ENCODE peak calls at places on chromosome 20, in four cellular contexts. X is GM23338, F is upper lobe of right lung, S is PC-3. W is an unnamed sample.

GRCh38 chr20:53068241-53068640 is 96.1 kb downstream of the TSHZ2 start:
- DNase-seq in X (no peak), S (no peak), F (no peak), W (no peak)

GRCh38 chr20:15411781-15412180 is 1074.4 kb upstream of the FLRT3 start:
- DNase-seq in F (no peak), S (no peak), X (no peak), W (no peak)

GRCh38 chr20:14915356-14915755 is 577.9 kb upstream of the FLRT3 start:
- DNase-seq in S (no peak), X (no peak), F (no peak), W (no peak)

GRCh38 chr20:62158541-62158940 is 15.0 kb downstream of the SS18L1 start:
- DNase-seq in S (no peak), X (no peak), F (no peak), W (no peak)

GRCh38 chr20:52760791-52761190 is 211.4 kb upstream of the TSHZ2 start:
- DNase-seq in X (peak), S (no peak), F (no peak), W (no peak)

GRCh38 chr20:53336892-53337291 is 256.7 kb downstream of the ZNF217 start:
- DNase-seq in X (no peak), S (no peak), F (no peak), W (no peak)

GRCh38 chr20:17824676-17825224 is 125.0 kb downstream of the BANF2 start:
- DNase-seq in S (no peak), X (no peak), F (no peak), W (no peak)

GRCh38 chr20:1291191-1291741 is 25.2 kb downstream of the SNPH start:
- DNase-seq in F (no peak), X (no peak), S (no peak), W (no peak)

GRCh38 chr20:63378626-63379025 is 17.5 kb upstream of the CHRNA4 start:
- DNase-seq in F (no peak), S (no peak), X (peak), W (no peak)

GRCh38 chr20:5191829-5192569 is 65.2 kb downstream of the CDS2 start:
- DNase-seq in X (peak), S (peak), F (no peak), W (peak)

GRCh38 chr20:49701313-49701731 is 12.4 kb downstream of the B4GALT5 start:
- DNase-seq in X (no peak), F (no peak), S (peak), W (no peak)

DNA sequence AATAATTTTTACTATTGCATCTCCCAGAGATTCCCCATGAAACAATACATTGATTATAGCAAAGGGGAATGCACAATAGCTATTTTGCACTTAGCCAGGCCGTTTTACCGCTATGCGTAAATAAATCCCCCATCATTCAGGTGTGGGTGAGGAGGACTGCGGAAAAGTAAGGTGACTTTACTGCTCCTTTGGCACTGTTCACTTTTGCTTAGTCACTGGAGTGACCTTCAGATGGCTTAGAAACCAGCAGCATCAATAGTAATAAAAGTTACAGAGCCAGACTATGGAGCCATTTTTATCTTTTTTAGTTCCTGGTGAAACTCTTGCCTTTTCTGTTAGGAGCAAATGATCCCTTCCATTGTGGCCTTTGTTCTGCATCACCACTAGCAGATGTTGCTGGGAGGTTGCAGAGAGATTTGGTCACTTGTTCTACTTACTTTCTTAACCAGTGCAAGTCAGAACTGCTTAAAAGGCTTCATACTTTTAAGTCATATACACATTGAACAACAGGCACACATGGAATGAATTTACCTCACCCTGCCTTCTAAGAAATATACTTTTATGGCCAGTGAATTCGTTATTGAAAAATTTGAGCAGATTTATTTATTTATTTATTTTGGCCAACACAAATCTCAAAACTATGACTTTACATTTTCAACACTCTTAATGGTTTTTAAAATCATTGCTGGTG is 12.1 kb upstream of the BTBD3 start:
- DNase-seq in S (no peak), F (no peak), X (no peak), W (no peak)
- H3K27ac ChIP-seq in S (peak), F (no peak), X (no peak), W (no peak)

GRCh38 chr20:46071573-46071972 is 18.2 kb downstream of the NCOA5 start:
- DNase-seq in S (no peak), X (no peak), F (no peak), W (no peak)

GRCh38 chr20:46073024-46073423 is 16.7 kb downstream of the NCOA5 start:
- DNase-seq in F (no peak), S (no peak), X (no peak), W (no peak)

GRCh38 chr20:46070215-46070910 is 19.4 kb downstream of the NCOA5 start:
- DNase-seq in S (peak), F (no peak), X (no peak), W (peak)

GRCh38 chr20:46074006-46074405 is 15.8 kb downstream of the NCOA5 start:
- DNase-seq in S (no peak), F (no peak), X (peak), W (no peak)

GRCh38 chr20:46073443-46073842 is 16.3 kb downstream of the NCOA5 start:
- DNase-seq in X (no peak), S (no peak), F (no peak), W (no peak)
- H3K27ac ChIP-seq in X (peak), S (no peak), F (no peak), W (no peak)

GRCh38 chr20:48377940-48378339 is 449.9 kb downstream of the PREX1 start:
- DNase-seq in S (no peak), X (no peak), F (no peak), W (no peak)

GRCh38 chr20:48371211-48371610 is 456.6 kb downstream of the PREX1 start:
- DNase-seq in S (no peak), X (no peak), F (no peak), W (no peak)

GRCh38 chr20:48373555-48373934 is 454.3 kb downstream of the PREX1 start:
- DNase-seq in X (no peak), F (no peak), S (no peak), W (no peak)

GRCh38 chr20:48375804-48376203 is 452.0 kb downstream of the PREX1 start:
- DNase-seq in X (no peak), F (no peak), S (no peak), W (no peak)

DNA sequence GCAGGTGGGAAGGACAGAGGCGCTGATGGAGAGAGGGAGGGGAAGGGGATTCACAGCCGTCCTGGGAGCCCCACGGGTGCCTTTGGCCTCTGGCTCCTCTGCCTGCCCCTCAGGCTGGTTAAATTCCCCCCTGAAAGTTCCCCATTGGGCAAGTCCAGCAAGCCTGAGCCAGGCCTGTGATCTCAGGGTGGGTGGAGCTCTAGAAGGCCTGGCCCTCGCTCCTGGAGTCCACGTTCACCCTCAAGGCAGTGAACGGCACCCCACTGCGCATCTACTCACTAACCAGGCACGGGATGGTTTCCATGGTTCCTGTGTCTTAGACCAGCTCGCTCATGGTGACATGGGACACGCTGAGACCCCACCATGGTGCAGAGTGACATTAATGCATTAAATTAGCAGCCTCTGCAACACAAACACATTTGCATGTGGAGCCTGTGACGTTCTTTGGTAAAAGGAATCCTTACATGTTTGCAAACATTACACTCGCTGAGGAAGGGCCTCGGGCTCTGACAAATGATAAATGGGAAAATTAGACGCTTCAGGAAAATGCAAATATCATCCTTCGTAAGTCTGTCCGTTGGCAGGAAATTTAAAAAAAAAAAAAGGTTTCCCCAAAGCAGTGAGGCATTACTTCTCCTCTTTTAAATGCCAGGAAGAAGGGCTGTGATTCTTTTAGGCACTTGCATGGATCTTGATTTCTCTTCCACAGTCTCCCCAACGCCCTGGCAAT is 452.6 kb downstream of the PREX1 start:
- DNase-seq in F (no peak), S (no peak), X (no peak), W (no peak)
- H3K27ac ChIP-seq in F (peak), S (no peak), X (no peak), W (no peak)

GRCh38 chr20:60034231-60035110 is 76.2 kb downstream of the CDH26 start:
- DNase-seq in F (no peak), S (no peak), X (no peak), W (no peak)
- H3K27ac ChIP-seq in F (no peak), S (no peak), X (no peak), W (no peak)

GRCh38 chr20:38737887-38738286 is 10.4 kb upstream of the ACTR5 start:
- DNase-seq in X (no peak), S (no peak), F (no peak), W (no peak)
- H3K27ac ChIP-seq in X (no peak), S (no peak), F (no peak), W (no peak)

GRCh38 chr20:41047279-41047974 is 18.8 kb downstream of the TOP1 start:
- DNase-seq in S (no peak), X (peak), F (no peak), W (no peak)
- H3K27ac ChIP-seq in S (no peak), X (no peak), F (peak), W (no peak)

GRCh38 chr20:32779500-32780215 is 17.5 kb downstream of the DNMT3B start:
- DNase-seq in S (no peak), F (no peak), X (peak), W (no peak)
- H3K27ac ChIP-seq in S (no peak), F (no peak), X (peak), W (no peak)

DNA sequence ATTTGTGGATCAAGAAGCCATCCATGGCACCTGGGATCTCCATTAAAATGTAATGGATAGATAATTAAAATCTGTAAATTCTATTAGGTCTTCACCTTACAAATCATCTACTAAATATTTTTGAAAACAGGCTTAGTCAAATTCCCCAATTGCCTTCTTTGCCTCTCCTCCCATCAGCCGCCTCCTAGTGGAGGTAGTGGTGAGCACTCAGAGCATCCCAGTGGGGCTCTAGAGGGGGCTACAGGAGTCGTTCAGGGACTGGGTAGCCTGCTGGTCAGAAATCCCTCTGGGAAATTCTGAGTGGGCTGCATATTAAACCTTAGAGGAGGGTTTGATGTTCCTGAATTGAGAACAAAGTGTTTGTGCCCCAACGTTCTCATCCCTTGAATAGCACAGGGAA is 20.8 kb upstream of the PAX1 start:
- DNase-seq in S (no peak), X (peak), F (no peak), W (no peak)
- H3K27ac ChIP-seq in S (no peak), X (no peak), F (no peak), W (no peak)

W was measured in AG04450.